ENCODE peak calls at places on chromosomes 7 and 10, in six cellular contexts. N is GM12878, K is SK-N-SH, U is H1, F is K562, E is HepG2. O is an unnamed sample.

GRCh38 chr7:127304087-127304486 is 51.3 kb upstream of the GRM8 start:
- DNase-seq in N (no peak), U (no peak), F (no peak), E (no peak), K (no peak), O (no peak)

GRCh38 chr10:72812415-72812797 is 81.1 kb upstream of the OIT3 start:
- DNase-seq in E (no peak), F (no peak), K (no peak), U (no peak), N (no peak), O (no peak)

GRCh38 chr10:30062090-30062489 is 2.7 kb upstream of the JCAD start:
- DNase-seq in N (no peak), U (no peak), F (no peak), E (no peak), K (no peak), O (no peak)

GRCh38 chr7:51376420-51377092 is 59.9 kb upstream of the COBL start:
- DNase-seq in F (peak; percentile 61), K (no peak), E (no peak), U (no peak), N (no peak), O (no peak)

GRCh38 chr10:68428396-68428795 is 21.3 kb upstream of the RUFY2 start:
- DNase-seq in K (no peak), U (no peak), E (no peak), F (no peak), N (no peak), O (no peak)

GRCh38 chr10:28879875-28880381 is 202.6 kb downstream of the BAMBI start:
- DNase-seq in N (no peak), K (no peak), U (no peak), E (no peak), F (no peak), O (no peak)

GRCh38 chr7:101936612-101937231 is 119.3 kb downstream of the CUX1 start:
- DNase-seq in F (no peak), U (peak; percentile 80), N (no peak), K (no peak), E (no peak), O (no peak)

GRCh38 chr10:46268076-46268881 is 18.5 kb upstream of the ANTXRL start:
- DNase-seq in K (no peak), N (peak; percentile 25), U (no peak), E (no peak), F (no peak), O (no peak)

DNA sequence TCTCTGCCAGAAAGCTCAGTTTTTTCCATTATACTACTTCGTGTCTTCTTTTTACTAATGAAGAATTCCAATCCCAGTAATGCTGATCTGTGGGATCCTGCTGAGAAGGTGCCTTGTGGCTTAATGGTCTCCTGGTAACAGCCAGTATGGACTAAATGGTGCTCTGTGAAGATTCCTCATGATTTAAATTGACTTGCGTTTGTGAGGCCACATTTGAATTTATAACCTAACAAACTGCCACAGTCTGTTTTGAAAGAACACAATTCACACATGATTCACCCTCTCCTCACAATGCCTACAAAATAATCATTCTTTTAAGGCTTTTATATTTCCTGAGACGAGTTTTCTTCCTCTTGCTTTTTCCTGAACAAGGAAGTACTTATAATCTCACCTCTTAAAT is 140.0 kb downstream of the MBL2 start:
- DNase-seq in F (no peak), N (no peak), K (no peak), E (no peak), U (no peak), O (no peak)
- TF ChIP-seq GABPA in F (no peak), N (no peak), K (no peak), E (no peak), U (no peak), O (no peak)

GRCh38 chr10:71717756-71718065 is 1.9 kb downstream of the C10orf105 start:
- DNase-seq in N (no peak), U (no peak), E (no peak), K (no peak), F (no peak), O (no peak)
- H3K27ac ChIP-seq in N (no peak overlapping the region), U (no peak overlapping the region), E (no peak overlapping the region), K (peak overlapping the region; percentile 65), F (no peak overlapping the region), O (no peak overlapping the region)

GRCh38 chr7:32515890-32516550 is 20.7 kb downstream of the AVL9 start:
- DNase-seq in K (no peak), U (no peak), E (peak; percentile 92), F (no peak), N (no peak), O (no peak)

GRCh38 chr7:32522746-32523145 is 27.5 kb downstream of the AVL9 start:
- DNase-seq in E (no peak), F (no peak), K (no peak), U (no peak), N (no peak), O (no peak)

GRCh38 chr7:32519763-32520162 is 24.5 kb downstream of the AVL9 start:
- DNase-seq in K (no peak), E (no peak), U (no peak), F (no peak), N (no peak), O (no peak)

GRCh38 chr7:32516551-32517082 is 21.3 kb downstream of the AVL9 start:
- DNase-seq in U (no peak), E (no peak), N (no peak), F (no peak), K (no peak), O (no peak)

GRCh38 chr7:32518534-32519140 is 23.3 kb downstream of the AVL9 start:
- DNase-seq in E (peak; percentile 41), N (no peak), U (no peak), F (no peak), K (no peak), O (no peak)
- TF ChIP-seq GABPA in E (no peak), N (no peak), U (no peak), F (no peak), K (no peak), O (no peak)

DNA sequence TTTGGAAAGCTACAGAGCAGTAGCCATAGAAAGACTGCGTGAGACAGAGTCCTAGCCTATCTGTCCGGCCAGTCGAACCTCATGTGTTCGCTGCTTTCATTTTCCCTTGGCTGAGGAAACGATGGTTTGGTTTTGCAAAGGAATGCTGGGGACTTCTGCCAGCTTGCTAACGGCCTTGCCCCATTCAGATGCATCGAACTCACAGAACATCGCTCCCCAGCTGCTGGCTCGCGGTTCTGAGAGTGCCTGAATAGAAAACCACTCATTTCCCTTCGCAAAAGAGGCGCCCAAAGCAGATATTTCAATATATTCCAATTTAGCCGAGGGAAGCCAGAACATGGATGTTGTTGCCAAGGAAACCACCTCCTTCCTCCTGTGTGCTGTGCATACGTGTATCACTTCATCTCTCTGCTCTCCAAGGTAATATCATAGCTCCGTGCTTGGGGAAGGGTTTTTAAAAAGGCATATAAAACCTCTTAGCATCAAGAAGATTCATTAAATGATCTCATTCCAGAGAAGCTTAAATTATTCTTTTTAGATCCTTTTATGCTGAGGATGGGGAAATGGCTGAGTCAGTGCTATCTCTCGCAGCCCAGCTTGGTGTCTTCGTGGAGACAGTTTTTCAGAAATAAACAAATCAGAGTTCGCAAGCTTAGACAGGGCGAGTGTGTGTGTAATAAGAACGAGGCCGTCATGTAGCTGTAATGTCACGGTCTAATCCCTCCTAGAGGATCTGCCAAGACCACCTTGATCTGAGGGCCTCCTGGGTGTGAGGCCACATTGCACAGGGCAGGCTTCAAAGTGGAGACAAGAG is 215.2 kb downstream of the RPS24 start:
- DNase-seq in N (no peak), U (no peak), E (no peak), K (no peak), F (no peak), O (no peak)
- H3K27ac ChIP-seq in N (no peak overlapping the region), U (no peak overlapping the region), E (no peak overlapping the region), K (no peak overlapping the region), F (no peak overlapping the region), O (peak overlapping the region; percentile 80)

GRCh38 chr10:14052926-14053325 is 277.8 kb downstream of the FRMD4A start:
- DNase-seq in N (no peak), E (no peak), K (no peak), F (no peak), U (no peak), O (no peak)

GRCh38 chr10:14060320-14061070 is 270.2 kb downstream of the FRMD4A start:
- DNase-seq in U (no peak), E (no peak), F (no peak), K (no peak), N (no peak), O (no peak)

GRCh38 chr10:14062528-14063260 is 268.0 kb downstream of the FRMD4A start:
- DNase-seq in E (no peak), K (no peak), F (no peak), N (no peak), U (no peak), O (no peak)

DNA sequence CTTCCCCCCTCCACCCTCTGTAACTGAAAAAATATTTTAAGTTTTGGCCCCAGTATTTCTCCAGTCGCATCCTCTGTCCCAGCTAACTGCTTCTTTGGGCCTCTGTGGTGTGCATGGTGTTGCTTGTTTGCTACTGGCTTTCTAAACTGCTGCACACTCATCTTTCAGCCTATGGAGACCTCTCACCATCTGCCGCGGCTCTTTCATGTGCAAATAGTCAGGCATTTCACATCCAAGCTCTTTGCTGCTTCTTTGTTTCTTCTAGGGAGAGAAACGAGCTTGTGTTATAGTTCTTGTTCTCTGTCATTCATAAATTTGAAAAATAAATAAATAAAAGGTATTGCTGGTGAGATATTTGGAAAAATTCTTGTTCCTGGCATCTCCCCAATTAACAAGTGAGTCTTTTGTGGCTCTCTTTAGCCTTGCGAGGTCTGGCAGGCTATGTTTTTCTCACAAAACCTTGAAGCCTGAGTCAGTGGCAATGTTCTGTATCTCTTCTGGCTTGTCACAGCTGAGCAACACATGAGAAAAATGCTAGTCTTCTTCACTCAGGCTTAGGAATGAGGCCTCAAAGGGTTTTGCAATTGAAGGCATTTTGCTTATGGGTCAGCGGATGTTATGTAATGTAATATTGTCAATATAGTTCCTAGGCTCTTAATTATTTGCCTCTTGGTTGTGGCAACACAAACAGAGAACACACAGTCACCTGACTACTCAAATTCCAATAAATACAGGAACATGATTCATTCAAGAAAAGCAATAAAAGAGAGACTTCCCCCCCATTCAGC is 274.0 kb downstream of the FRMD4A start:
- DNase-seq in N (no peak), K (no peak), U (no peak), F (no peak), E (no peak), O (no peak)
- TF ChIP-seq GABPA in N (no peak), K (no peak), U (no peak), F (no peak), E (no peak), O (no peak)

DNA sequence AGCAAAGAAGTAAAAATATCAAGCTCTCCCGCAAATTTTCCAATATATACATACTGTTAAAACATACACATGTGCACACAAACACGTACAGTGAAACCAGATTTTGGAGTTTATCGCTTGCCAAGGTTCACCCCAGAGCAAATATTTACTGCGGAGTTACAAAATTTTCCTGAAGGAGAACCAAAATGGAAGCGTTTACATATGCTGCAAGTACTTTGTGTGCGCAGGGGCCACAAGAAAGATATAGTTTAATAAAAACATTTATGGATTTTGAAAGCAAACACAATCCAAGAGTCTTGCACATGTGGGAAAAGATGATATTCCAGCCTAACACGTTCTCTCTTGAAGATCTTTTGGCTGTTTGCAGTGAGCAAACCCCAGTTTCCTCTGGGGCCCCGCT is 301.3 kb upstream of the NFE2L3 start:
- DNase-seq in E (no peak), K (no peak), F (no peak), N (no peak), U (no peak), O (no peak)
- H3K27ac ChIP-seq in E (no peak overlapping the region), K (no peak overlapping the region), F (no peak overlapping the region), N (no peak overlapping the region), U (no peak overlapping the region), O (no peak overlapping the region)

DNA sequence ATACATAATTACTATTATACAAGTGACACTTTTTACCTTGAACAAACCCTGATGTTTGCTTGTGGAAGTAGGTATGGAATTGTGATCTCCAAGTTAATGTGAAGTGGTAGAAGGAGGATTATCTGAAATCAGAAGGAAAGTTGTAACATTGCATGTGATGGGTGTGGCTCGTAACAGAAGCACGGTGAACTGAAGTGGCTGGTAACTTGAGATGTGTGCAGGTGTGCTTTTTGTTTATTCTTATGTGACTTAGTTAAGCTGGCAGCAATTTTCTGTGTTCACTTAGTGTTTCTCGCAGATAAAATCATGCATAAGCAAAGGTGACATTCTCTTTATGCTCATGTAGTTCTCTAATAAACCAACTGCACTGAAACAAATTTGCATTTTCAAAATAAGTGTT is 82.3 kb downstream of the ZEB1 start:
- DNase-seq in E (no peak), N (no peak), F (no peak), K (no peak), U (no peak), O (no peak)
- TF ChIP-seq GABPA in E (no peak), N (no peak), F (no peak), K (no peak), U (no peak), O (no peak)